ENCODE peak calls at places on chromosomes 12 and 14, in four cellular contexts. N is HepG2, T is suprapubic skin, X is A549. R is an unnamed sample.

GRCh38 chr12:123270380-123271181 is 1.1 kb downstream of the CDK2AP1 start:
- DNase-seq in N (peak), T (peak), X (no peak), R (no peak)

GRCh38 chr12:6632026-6632978 is 3.5 kb downstream of the LPAR5 start:
- DNase-seq in N (no peak), T (no peak), X (no peak), R (no peak)

GRCh38 chr12:25419595-25419994 is 133.5 kb downstream of the LMNTD1 start:
- DNase-seq in N (no peak), T (no peak), X (no peak), R (no peak)

GRCh38 chr12:112850343-112850742 is 56.4 kb upstream of the OAS1 start:
- DNase-seq in N (no peak), T (no peak), X (no peak), R (no peak)

GRCh38 chr12:106506691-106507090 is 76.1 kb upstream of the RFX4 start:
- DNase-seq in N (no peak), T (no peak), X (no peak), R (no peak)

GRCh38 chr14:69716483-69717187 is 50.3 kb upstream of the SRSF5 start:
- DNase-seq in N (no peak), T (no peak), X (no peak), R (no peak)

GRCh38 chr14:22606380-22606779 is 8.3 kb downstream of the ABHD4 start:
- DNase-seq in N (peak), T (no peak), X (peak), R (no peak)

GRCh38 chr14:63182967-63183366 is 21.3 kb upstream of the RHOJ start:
- DNase-seq in N (no peak), T (no peak), X (no peak), R (no peak)

GRCh38 chr12:19654630-19655384 is 215.5 kb downstream of the AEBP2 start:
- DNase-seq in N (no peak), T (no peak), X (no peak), R (no peak)

GRCh38 chr12:32586390-32586789 is 92.7 kb upstream of the DNM1L start:
- DNase-seq in N (no peak), T (no peak), X (no peak), R (no peak)

GRCh38 chr14:69786628-69787027 is 10.4 kb downstream of the SLC10A1 start:
- DNase-seq in N (no peak), T (no peak), X (no peak), R (no peak)

GRCh38 chr12:4312251-4312650 is 8.8 kb upstream of the TIGAR start:
- DNase-seq in N (no peak), T (no peak), X (no peak), R (no peak)

GRCh38 chr12:4302881-4303280 is 18.1 kb upstream of the TIGAR start:
- DNase-seq in N (peak), T (peak), X (no peak), R (no peak)

GRCh38 chr12:4303750-4304149 is 17.3 kb upstream of the TIGAR start:
- DNase-seq in N (no peak), T (no peak), X (no peak), R (no peak)

GRCh38 chr12:4308334-4308960 is 12.6 kb upstream of the TIGAR start:
- DNase-seq in N (no peak), T (no peak), X (no peak), R (no peak)

GRCh38 chr12:4307593-4308333 is 13.2 kb upstream of the TIGAR start:
- DNase-seq in N (peak), T (no peak), X (peak), R (peak)
- TF ChIP-seq CTCF in N (peak), T (peak), X (peak), R (peak)

DNA sequence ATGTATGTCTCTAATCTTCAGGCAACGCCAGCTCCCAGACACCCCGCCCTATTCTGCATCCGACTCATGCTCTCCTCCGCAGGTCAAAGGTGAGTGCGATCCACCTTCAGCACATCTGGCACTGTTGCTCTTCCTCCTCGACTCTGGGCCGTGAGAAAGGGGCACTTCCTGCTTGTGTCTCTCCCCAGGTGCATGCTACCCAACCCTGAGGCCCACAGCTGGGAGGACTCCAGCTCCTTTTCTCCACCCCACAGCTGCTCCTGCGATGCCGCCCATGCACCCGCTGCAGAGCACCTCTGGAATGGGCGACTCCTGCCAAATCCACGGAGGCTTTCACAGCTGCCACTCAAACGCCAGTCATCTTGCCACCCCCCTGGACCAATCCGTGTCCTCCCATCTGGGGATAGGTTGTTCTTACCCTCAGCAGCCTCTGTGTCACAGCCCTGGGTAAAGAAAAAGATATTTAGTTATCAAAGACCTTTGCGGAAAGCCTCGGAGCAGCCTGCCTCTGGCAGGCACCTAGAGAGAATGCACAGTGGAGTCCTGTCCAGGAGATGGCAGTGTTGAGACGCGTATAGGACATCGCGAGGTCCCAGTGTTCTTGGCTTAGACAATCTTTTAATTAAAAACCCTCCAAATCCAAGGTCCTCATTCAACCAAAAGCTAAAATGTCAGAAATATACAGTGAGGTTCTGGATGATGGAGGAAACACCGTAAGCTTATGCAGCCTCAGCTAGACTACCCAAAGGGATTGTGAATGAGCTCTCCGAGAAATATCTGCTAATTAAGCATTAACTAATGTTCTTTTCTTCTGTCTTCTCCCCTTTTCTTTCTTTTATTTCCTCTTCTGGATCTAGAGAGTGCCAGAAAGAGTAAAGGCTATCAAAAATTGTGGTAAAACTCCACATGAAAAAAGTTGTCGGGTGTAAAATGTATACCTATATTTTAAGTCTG is 54.3 kb downstream of the MYRFL start:
- DNase-seq in N (peak), T (no peak), X (peak), R (peak)
- H3K4me3 ChIP-seq in N (no peak), T (peak), X (peak), R (peak)

GRCh38 chr12:131159660-131160059 is 206.0 kb downstream of the ADGRD1 start:
- DNase-seq in N (peak), T (no peak), X (peak), R (no peak)
- TF ChIP-seq CTCF in N (no peak), T (no peak), X (no peak), R (no peak)

DNA sequence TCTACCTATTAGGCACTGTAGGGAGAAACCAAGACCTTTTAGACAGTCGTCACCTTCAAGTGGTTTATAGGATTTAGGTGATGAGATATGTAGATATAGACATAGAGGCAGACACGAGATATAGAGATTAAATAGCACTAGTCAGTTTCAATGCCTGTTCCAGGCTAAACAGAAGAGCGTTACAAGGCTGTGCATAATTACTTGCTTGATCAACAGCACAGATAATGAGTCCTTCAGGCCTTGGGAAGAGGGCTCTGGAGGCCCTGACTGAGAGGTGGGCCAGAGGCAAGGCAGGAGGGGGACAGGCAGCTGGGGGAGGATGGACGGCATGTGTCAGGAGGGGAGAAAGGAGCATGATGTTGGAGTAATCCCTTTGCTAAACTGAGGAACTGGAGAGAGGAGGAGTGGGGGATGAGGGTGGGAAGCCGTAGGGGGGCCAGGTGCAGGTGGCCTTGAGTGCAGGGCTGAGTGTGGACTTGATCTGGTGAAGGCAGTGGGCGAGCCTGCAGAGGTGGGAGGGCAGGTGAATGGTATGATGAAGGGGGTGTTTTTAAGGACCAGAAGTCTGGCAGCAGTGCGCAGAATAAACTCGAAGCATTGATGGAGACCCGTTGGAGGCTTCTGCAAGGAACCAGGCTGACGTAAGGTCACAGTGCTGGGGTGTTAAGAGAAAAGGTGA is 43.9 kb upstream of the ATP23 start:
- DNase-seq in N (no peak), T (no peak), X (no peak), R (no peak)
- H3K4me3 ChIP-seq in N (peak), T (peak), X (peak), R (peak)

GRCh38 chr12:58804749-58805148 is 115.6 kb downstream of the LRIG3 start:
- DNase-seq in N (peak), T (no peak), X (peak), R (no peak)
- TF ChIP-seq CTCF in N (peak), T (no peak), X (peak), R (no peak)

GRCh38 chr12:57131896-57132744 is 3.8 kb downstream of the LRP1 start:
- DNase-seq in N (no peak), T (no peak), X (no peak), R (no peak)
- H3K4me3 ChIP-seq in N (peak), T (peak), X (no peak), R (peak)

GRCh38 chr14:86153480-86153879 is 623.5 kb downstream of the FLRT2 start:
- DNase-seq in N (no peak), T (no peak), X (no peak), R (no peak)
- TF ChIP-seq CTCF in N (no peak), T (no peak), X (no peak), R (no peak)

R was measured in gastrocnemius medialis.